ENCODE peak calls at places on chromosomes 3 and 15, in six cellular contexts. B is Caco-2; D is B cell; O is activated CD8-positive, alpha-beta memory T cell treated with anti-CD3 and anti-CD28 coated beads, Interleukin-2, amount 50 U/mL, for 48 hours; K is upper lobe of right lung; H is aorta. X is an unnamed sample.
A peak's percentile ranks its signal among the peaks of the same experiment; 100 is the strongest.

GRCh38 chr15:26128611-26129140 is 265.5 kb upstream of the ATP10A start:
- DNase-seq in B (no peak), D (no peak), O (no peak), K (no peak), H (no peak), X (no peak)

GRCh38 chr3:14768881-14769280 is 49.9 kb upstream of the FGD5 start:
- DNase-seq in B (no peak), D (no peak), O (peak; percentile 30), K (no peak), H (no peak), X (no peak)

GRCh38 chr3:43199645-43200036 is 86.7 kb upstream of the SNRK start:
- DNase-seq in B (no peak), D (no peak), O (no peak), K (no peak), H (no peak), X (no peak)

GRCh38 chr3:139421459-139421858 is 32.0 kb upstream of the COPB2 start:
- DNase-seq in B (no peak), D (no peak), O (no peak), K (no peak), H (no peak), X (no peak)

GRCh38 chr3:184977796-184978195 is 165.8 kb downstream of the VPS8 start:
- DNase-seq in B (no peak), D (no peak), O (no peak), K (no peak), H (no peak), X (no peak)

GRCh38 chr3:160355826-160356225 is 43.2 kb downstream of the IFT80 start:
- DNase-seq in B (no peak), D (no peak), O (no peak), K (no peak), H (no peak), X (no peak)

GRCh38 chr3:14824646-14825045 is 5.9 kb downstream of the FGD5 start:
- DNase-seq in B (no peak), D (no peak), O (no peak), K (no peak), H (no peak), X (no peak)

GRCh38 chr3:152174876-152175575 is 93.7 kb upstream of the MBNL1 start:
- DNase-seq in B (no peak), D (no peak), O (no peak), K (no peak), H (no peak), X (peak; percentile 3)

GRCh38 chr3:23288286-23288685 is 85.2 kb downstream of the UBE2E2 start:
- DNase-seq in B (no peak), D (no peak), O (no peak), K (no peak), H (no peak), X (peak; percentile 31)

GRCh38 chr15:99928429-99928981 is 195.3 kb upstream of the LYSMD4 start:
- DNase-seq in B (peak; percentile 79), D (peak; percentile 94), O (peak; percentile 93), K (peak; percentile 91), H (peak; percentile 92), X (peak; percentile 91)

GRCh38 chr3:154151969-154152368 is 30.8 kb downstream of the ARHGEF26 start:
- DNase-seq in B (no peak), D (no peak), O (no peak), K (no peak), H (no peak), X (peak; percentile 80)

GRCh38 chr15:44193651-44194396 is 1.2 kb downstream of the FRMD5 start:
- DNase-seq in B (peak; percentile 25), D (peak; percentile 14), O (no peak), K (no peak), H (no peak), X (peak; percentile 66)

GRCh38 chr15:61989698-61990097 is 70.5 kb downstream of the VPS13C start:
- DNase-seq in B (no peak), D (no peak), O (no peak), K (no peak), H (no peak), X (no peak)

GRCh38 chr3:115436767-115437301 is 186.5 kb upstream of the GAP43 start:
- DNase-seq in B (peak; percentile 2), D (no peak), O (no peak), K (no peak), H (no peak), X (peak; percentile 93)

GRCh38 chr3:55402886-55403605 is 84.1 kb downstream of the WNT5A start:
- DNase-seq in B (peak; percentile 3), D (no peak), O (no peak), K (no peak), H (no peak), X (no peak)